ENCODE peak calls at places on chromosome 1, in five cellular contexts. E, A, Q, B and T are unnamed samples.

GRCh38 chr1:194929376-194929775 is 1678.9 kb downstream of the KCNT2 start:
- DNase-seq in E (no peak), A (no peak), Q (peak), B (no peak), T (no peak)

GRCh38 chr1:210448293-210448892 is 119.7 kb downstream of the HHAT start:
- DNase-seq in E (no peak), A (no peak), Q (peak), B (peak), T (no peak)

GRCh38 chr1:26224606-26225005 is 9.4 kb upstream of the CEP85 start:
- DNase-seq in E (no peak), A (no peak), Q (no peak), B (no peak), T (no peak)

GRCh38 chr1:22291926-22292788 is 149.3 kb upstream of the WNT4 start:
- DNase-seq in E (no peak), A (no peak), Q (no peak), B (no peak), T (no peak)

GRCh38 chr1:53326598-53327182 is 1.2 kb downstream of the LRP8 start:
- DNase-seq in E (no peak), A (no peak), Q (no peak), B (no peak), T (no peak)

GRCh38 chr1:23774174-23774880 is 3.9 kb upstream of the PITHD1 start:
- DNase-seq in E (no peak), A (no peak), Q (no peak), B (no peak), T (no peak)

GRCh38 chr1:8873506-8874229 is 4.8 kb downstream of the ENO1 start:
- DNase-seq in E (peak), A (peak), Q (peak), B (peak), T (peak)

GRCh38 chr1:204268101-204268500 is 54.3 kb upstream of the GOLT1A start:
- DNase-seq in E (no peak), A (no peak), Q (no peak), B (no peak), T (no peak)

GRCh38 chr1:153361129-153362109 is 3.8 kb downstream of the S100A9 start:
- DNase-seq in E (no peak), A (no peak), Q (no peak), B (no peak), T (no peak)

GRCh38 chr1:50332941-50333594 is 90.2 kb downstream of the DMRTA2 start:
- DNase-seq in E (peak), A (no peak), Q (peak), B (no peak), T (peak)

GRCh38 chr1:25735956-25736529 is 64.0 kb upstream of the SELENON start:
- DNase-seq in E (no peak), A (no peak), Q (no peak), B (no peak), T (peak)

GRCh38 chr1:27436204-27437159 is 44.1 kb downstream of the GPR3 start:
- DNase-seq in E (no peak), A (peak), Q (peak), B (peak), T (no peak)

GRCh38 chr1:43522776-43523480 is 7.8 kb upstream of the PTPRF start:
- DNase-seq in E (no peak), A (peak), Q (peak), B (peak), T (peak)

GRCh38 chr1:247102381-247102780 is 1.8 kb downstream of the ZNF669 start:
- DNase-seq in E (no peak), A (no peak), Q (peak), B (no peak), T (no peak)

GRCh38 chr1:34824817-34825454 is 32.1 kb downstream of the GJA4 start:
- DNase-seq in E (no peak), A (no peak), Q (no peak), B (no peak), T (no peak)

GRCh38 chr1:75522389-75522788 is 88.5 kb downstream of the SLC44A5 start:
- DNase-seq in E (no peak), A (no peak), Q (peak), B (no peak), T (no peak)

GRCh38 chr1:207672525-207673130 is 27.7 kb downstream of the CR1L start:
- DNase-seq in E (no peak), A (peak), Q (peak), B (peak), T (no peak)

GRCh38 chr1:168504064-168504837 is 39.5 kb downstream of the XCL2 start:
- DNase-seq in E (no peak), A (no peak), Q (peak), B (no peak), T (peak)

GRCh38 chr1:207938016-207938415 is 27.1 kb upstream of the CD34 start:
- DNase-seq in E (no peak), A (no peak), Q (peak), B (no peak), T (no peak)

GRCh38 chr1:86773331-86774288 is 69.2 kb downstream of the SH3GLB1 start:
- DNase-seq in E (no peak), A (no peak), Q (peak), B (no peak), T (no peak)

GRCh38 chr1:243765676-243766075 is 84.4 kb downstream of the AKT3 start:
- DNase-seq in E (no peak), A (no peak), Q (no peak), B (no peak), T (no peak)

GRCh38 chr1:82392513-82392912 is 591.8 kb downstream of the ADGRL2 start:
- DNase-seq in E (no peak), A (no peak), Q (no peak), B (no peak), T (no peak)

GRCh38 chr1:214584805-214585766 is 17.9 kb upstream of the CENPF start:
- DNase-seq in E (no peak), A (no peak), Q (peak), B (peak), T (no peak)

GRCh38 chr1:196467230-196467629 is 141.0 kb downstream of the KCNT2 start:
- DNase-seq in E (no peak), A (peak), Q (no peak), B (no peak), T (no peak)

GRCh38 chr1:58447891-58448290 is 98.6 kb downstream of the OMA1 start:
- DNase-seq in E (no peak), A (no peak), Q (no peak), B (no peak), T (no peak)

GRCh38 chr1:44305962-44306422 is 49.1 kb downstream of the ERI3 start:
- DNase-seq in E (no peak), A (no peak), Q (no peak), B (no peak), T (no peak)

GRCh38 chr1:225813250-225813964 is 3.5 kb downstream of the EPHX1 start:
- DNase-seq in E (peak), A (no peak), Q (peak), B (no peak), T (peak)

GRCh38 chr1:239952348-239953307 is 139.1 kb upstream of the FMN2 start:
- DNase-seq in E (no peak), A (no peak), Q (no peak), B (no peak), T (no peak)

GRCh38 chr1:42913426-42914091 is 45.1 kb downstream of the SLC2A1 start:
- DNase-seq in E (no peak), A (peak), Q (peak), B (peak), T (no peak)

GRCh38 chr1:221991221-221991620 is 249.3 kb upstream of the DUSP10 start:
- DNase-seq in E (no peak), A (no peak), Q (peak), B (no peak), T (no peak)

GRCh38 chr1:164380893-164381292 is 178.1 kb upstream of the PBX1 start:
- DNase-seq in E (no peak), A (no peak), Q (peak), B (peak), T (no peak)

GRCh38 chr1:161209790-161210409 is 5.2 kb upstream of the FCER1G start:
- DNase-seq in E (peak), A (no peak), Q (peak), B (peak), T (peak)

GRCh38 chr1:209048961-209049669 is 534.4 kb upstream of the CAMK1G start:
- DNase-seq in E (no peak), A (no peak), Q (no peak), B (no peak), T (no peak)

GRCh38 chr1:234388094-234388493 is 14.8 kb downstream of the COA6 start:
- DNase-seq in E (no peak), A (no peak), Q (no peak), B (no peak), T (no peak)

GRCh38 chr1:69568435-69569280 is 936 bp downstream of the LRRC7 start:
- DNase-seq in E (peak), A (no peak), Q (no peak), B (no peak), T (no peak)

GRCh38 chr1:209390764-209391163 is 192.8 kb upstream of the CAMK1G start:
- DNase-seq in E (no peak), A (no peak), Q (no peak), B (no peak), T (no peak)

GRCh38 chr1:181364801-181365200 is 118.5 kb upstream of the CACNA1E start:
- DNase-seq in E (no peak), A (no peak), Q (no peak), B (no peak), T (no peak)

DNA sequence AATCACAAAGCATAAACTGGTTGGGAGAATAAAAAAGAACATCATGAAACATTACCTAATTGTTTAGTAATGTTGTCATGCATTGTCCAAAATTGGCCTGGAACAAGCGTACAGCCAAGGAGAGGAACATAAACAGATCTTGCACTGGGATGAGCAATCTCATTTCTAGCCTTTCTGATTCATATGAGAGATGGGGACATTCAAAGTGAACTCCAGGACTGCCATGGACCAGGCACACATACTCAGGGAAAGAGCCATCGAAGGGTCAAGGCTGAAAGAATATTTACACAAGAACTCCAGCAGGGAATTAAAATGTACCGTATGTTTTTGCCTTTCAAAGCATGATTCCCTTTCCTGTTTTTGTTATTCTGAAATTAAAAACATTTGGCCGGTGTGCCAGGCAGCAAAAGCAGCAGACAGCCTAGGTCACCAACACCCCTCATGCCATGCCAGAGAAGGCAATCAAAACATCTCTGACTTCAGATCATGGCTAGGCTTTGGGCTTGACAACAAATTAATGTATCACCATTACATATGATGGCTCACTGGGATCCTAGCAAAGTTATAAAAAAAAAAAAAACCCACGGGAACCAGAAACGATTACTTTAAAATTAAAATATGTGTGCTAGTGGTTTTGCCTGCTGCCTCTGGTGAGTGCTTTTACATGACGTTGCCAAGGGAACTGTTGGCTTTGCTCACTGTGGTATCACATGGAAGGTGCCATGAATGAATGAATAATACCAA is 159.8 kb downstream of the TGFBR3 start:
- DNase-seq in E (no peak), A (no peak), Q (peak), B (no peak), T (no peak)
- H3K4me3 ChIP-seq in E (no peak), A (no peak), Q (no peak), B (no peak), T (no peak)

GRCh38 chr1:202013601-202014000 is 3.2 kb downstream of the ELF3 start:
- DNase-seq in E (no peak), A (no peak), Q (no peak), B (no peak), T (peak)

GRCh38 chr1:202012544-202013478 is 2.4 kb downstream of the ELF3 start:
- DNase-seq in E (no peak), A (no peak), Q (no peak), B (no peak), T (no peak)

GRCh38 chr1:202010042-202011015 is at the start of gene ELF3:
- DNase-seq in E (no peak), A (peak), Q (no peak), B (peak), T (peak)

GRCh38 chr1:202014060-202014459 is 3.7 kb downstream of the ELF3 start:
- DNase-seq in E (no peak), A (no peak), Q (no peak), B (no peak), T (no peak)

GRCh38 chr1:202011994-202012393 is 1.6 kb downstream of the ELF3 start:
- DNase-seq in E (no peak), A (no peak), Q (no peak), B (no peak), T (no peak)
- H3K4me3 ChIP-seq in E (no peak), A (peak), Q (no peak), B (no peak), T (peak)

GRCh38 chr1:115261511-115261910 is 76.5 kb downstream of the NGF start:
- DNase-seq in E (no peak), A (no peak), Q (no peak), B (no peak), T (no peak)

GRCh38 chr1:115262886-115263285 is 75.2 kb downstream of the NGF start:
- DNase-seq in E (no peak), A (no peak), Q (peak), B (no peak), T (no peak)

GRCh38 chr1:115266729-115267421 is 71.2 kb downstream of the NGF start:
- DNase-seq in E (peak), A (no peak), Q (peak), B (no peak), T (no peak)
- H3K4me3 ChIP-seq in E (no peak), A (no peak), Q (no peak), B (no peak), T (no peak)

DNA sequence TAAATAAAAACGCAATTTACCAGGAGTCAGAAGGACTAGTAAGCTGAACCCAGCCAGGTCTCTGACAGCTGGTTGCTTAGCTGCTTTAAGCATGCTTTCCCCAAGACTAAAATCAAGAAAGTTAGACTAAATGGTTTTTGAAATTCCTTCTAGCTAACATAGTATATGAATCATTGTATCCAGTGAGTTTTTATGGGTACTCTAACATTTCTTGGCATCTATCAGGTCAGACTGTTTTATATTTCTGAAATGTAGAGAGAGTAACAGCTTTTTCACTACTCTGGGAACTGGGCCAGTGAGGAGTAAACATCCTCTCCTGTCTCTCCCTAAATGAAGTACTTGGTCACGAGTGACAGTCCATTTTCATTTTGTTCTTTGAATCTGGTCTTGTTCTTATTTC is 47.4 kb downstream of the PKN2 start:
- DNase-seq in E (no peak), A (no peak), Q (peak), B (no peak), T (no peak)
- H3K4me3 ChIP-seq in E (no peak), A (no peak), Q (peak), B (no peak), T (no peak)

GRCh38 chr1:13543451-13543911 is 29.7 kb upstream of the LRRC38 start:
- DNase-seq in E (peak), A (no peak), Q (no peak), B (no peak), T (no peak)
- H3K4me3 ChIP-seq in E (no peak), A (no peak), Q (no peak), B (no peak), T (no peak)

GRCh38 chr1:45365051-45365450 is 24.8 kb upstream of the MUTYH start:
- DNase-seq in E (no peak), A (no peak), Q (no peak), B (no peak), T (no peak)

GRCh38 chr1:45355683-45356082 is 15.4 kb upstream of the MUTYH start:
- DNase-seq in E (no peak), A (no peak), Q (no peak), B (no peak), T (no peak)

GRCh38 chr1:45356186-45356585 is 15.9 kb upstream of the MUTYH start:
- DNase-seq in E (no peak), A (no peak), Q (no peak), B (no peak), T (no peak)

GRCh38 chr1:45364294-45364693 is 24.1 kb upstream of the MUTYH start:
- DNase-seq in E (no peak), A (no peak), Q (no peak), B (no peak), T (no peak)

DNA sequence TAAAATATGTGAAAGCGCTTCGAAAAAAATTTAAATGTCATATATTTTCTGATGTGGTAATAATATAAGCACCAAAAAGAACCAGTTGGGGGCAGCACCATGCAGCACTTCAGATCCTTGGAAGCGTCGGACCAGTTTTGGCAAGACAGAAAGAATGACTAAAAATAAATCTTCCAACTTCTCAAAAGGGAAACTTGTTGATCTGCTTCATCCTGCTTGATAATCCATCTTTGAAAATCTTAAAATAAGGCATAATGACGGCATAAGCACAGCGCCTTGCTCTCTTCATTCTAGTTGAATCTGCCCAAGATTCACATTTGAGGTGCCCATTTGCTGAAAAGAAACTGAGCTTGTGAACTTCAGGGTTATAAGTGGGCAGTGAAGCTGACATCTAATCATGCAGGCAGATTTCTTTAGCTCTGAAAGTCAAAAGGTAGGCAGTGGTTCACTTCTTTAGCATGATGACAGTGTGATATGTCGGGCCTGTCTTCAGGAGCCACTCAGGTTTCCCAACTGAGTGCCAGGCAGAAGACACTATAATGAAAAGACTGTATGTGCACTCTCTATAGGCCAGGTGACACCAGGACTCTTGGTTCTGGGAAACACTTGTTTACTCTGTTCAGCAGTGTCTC is 19.8 kb upstream of the MUTYH start:
- DNase-seq in E (peak), A (no peak), Q (peak), B (no peak), T (no peak)
- H3K4me3 ChIP-seq in E (peak), A (no peak), Q (no peak), B (no peak), T (no peak)

DNA sequence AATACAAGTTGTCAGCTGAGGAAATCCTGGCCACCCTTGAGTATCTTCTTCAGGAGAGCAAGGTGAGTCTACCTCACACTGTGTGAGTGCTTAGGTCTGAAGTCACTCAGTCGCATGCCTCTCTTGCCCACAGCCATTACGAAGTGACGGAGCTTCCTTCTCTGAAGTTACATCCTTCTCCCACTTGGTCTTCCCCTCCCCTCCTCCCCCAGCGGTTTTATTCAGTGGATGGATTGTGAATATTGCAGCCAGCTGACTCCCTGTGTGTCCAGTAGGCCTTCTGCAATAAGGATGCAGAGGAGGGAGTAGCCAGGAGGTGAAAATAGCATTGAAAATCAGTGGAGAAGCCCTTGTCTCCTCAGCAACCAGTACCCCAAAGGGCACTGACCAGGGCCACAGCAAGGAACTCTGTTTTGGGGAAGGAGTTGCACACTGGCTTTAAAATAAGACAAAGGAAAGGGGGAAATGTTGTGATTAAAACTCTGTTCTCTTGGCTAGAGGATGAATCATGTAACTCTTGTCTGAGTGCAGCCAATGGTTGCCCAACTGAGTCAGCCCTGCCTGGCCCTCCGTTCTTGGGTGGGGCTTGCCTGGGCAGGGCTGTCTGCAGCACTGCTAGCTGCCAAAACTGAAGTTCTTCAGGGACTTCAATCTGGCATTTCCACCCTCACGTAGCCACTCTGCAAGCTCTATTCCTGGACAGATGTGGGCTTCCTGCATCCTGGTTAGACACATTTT is 4.4 kb downstream of the S100A10 start:
- DNase-seq in E (peak), A (no peak), Q (peak), B (no peak), T (peak)
- H3K4me3 ChIP-seq in E (no peak), A (no peak), Q (no peak), B (peak), T (no peak)